ENCODE peak calls at places on chromosomes 3 and 15, in five cellular contexts. U is brain microvascular endothelial cell, Z is cardiac fibroblast, D is IMR-90, V is fibroblast of lung. B is an unnamed sample.
A peak's percentile ranks its signal among the peaks of the same experiment; 100 is the strongest.

GRCh38 chr3:43394071-43394501 is 107.7 kb downstream of the SNRK start:
- DNase-seq in D (peak; percentile 44), U (peak; percentile 71), Z (peak; percentile 93), V (peak; percentile 47), B (peak; percentile 11)

GRCh38 chr3:17065881-17066280 is 181.1 kb downstream of the PLCL2 start:
- DNase-seq in V (no peak), U (peak; percentile 57), D (no peak), Z (no peak), B (no peak)

GRCh38 chr15:68654786-68655560 is 76.2 kb downstream of the CORO2B start:
- DNase-seq in U (no peak), Z (no peak), D (no peak), V (no peak), B (no peak)

GRCh38 chr15:74540761-74541493 is at the start of gene ARID3B:
- DNase-seq in V (peak; percentile 96), Z (peak; percentile 98), U (peak; percentile 98), D (peak; percentile 98), B (peak; percentile 90)

GRCh38 chr3:39196671-39197446 is 4.5 kb upstream of the XIRP1 start:
- DNase-seq in Z (no peak), D (peak; percentile 7), U (no peak), V (no peak), B (no peak)

GRCh38 chr3:54891540-54891897 is 36.3 kb downstream of the LRTM1 start:
- DNase-seq in U (peak; percentile 83), Z (peak; percentile 95), V (peak; percentile 95), D (peak; percentile 97), B (peak; percentile 82)

GRCh38 chr15:58770519-58770856 is 614 bp upstream of the MINDY2 start:
- DNase-seq in U (peak; percentile 85), D (peak; percentile 84), V (peak; percentile 84), Z (peak; percentile 89), B (peak; percentile 63)

GRCh38 chr3:133915685-133916639 is 20.3 kb upstream of the RAB6B start:
- DNase-seq in D (no peak), Z (peak; percentile 28), V (no peak), U (peak; percentile 40), B (no peak)

GRCh38 chr15:74240002-74240568 is 4.0 kb downstream of the CCDC33 start:
- DNase-seq in Z (peak; percentile 95), V (peak; percentile 59), D (peak; percentile 35), U (peak; percentile 57), B (peak; percentile 88)

GRCh38 chr15:38253448-38253847 is 812 bp downstream of the SPRED1 start:
- DNase-seq in U (peak; percentile 64), D (peak; percentile 75), Z (peak; percentile 71), V (peak; percentile 71), B (peak; percentile 83)

GRCh38 chr3:50324351-50325144 is 2.0 kb upstream of the HYAL2 start:
- DNase-seq in U (peak; percentile 72), Z (peak; percentile 72), V (peak; percentile 66), D (peak; percentile 61), B (no peak)

GRCh38 chr3:30982676-30983075 is 88.2 kb upstream of the GADL1 start:
- DNase-seq in D (no peak), Z (no peak), U (no peak), V (no peak), B (no peak)

GRCh38 chr15:57731543-57732103 is 25.1 kb downstream of the POLR2M start:
- DNase-seq in V (no peak), D (no peak), Z (no peak), U (no peak), B (no peak)

GRCh38 chr3:41131224-41131623 is 68.1 kb upstream of the CTNNB1 start:
- DNase-seq in V (no peak), D (no peak), U (peak; percentile 85), Z (no peak), B (no peak)

GRCh38 chr15:49860101-49860500 is 239.3 kb downstream of the DTWD1 start:
- DNase-seq in D (peak; percentile 87), V (peak; percentile 59), Z (peak; percentile 48), U (no peak), B (no peak)

GRCh38 chr15:38072007-38072506 is 137.6 kb downstream of the TMCO5A start:
- DNase-seq in U (no peak), Z (no peak), V (no peak), D (no peak), B (no peak)

GRCh38 chr3:101778385-101779046 is 495 bp upstream of the NXPE3 start:
- DNase-seq in Z (no peak), D (no peak), V (no peak), U (no peak), B (no peak)

GRCh38 chr3:101781166-101781565 is 2.2 kb downstream of the NXPE3 start:
- DNase-seq in U (no peak), D (no peak), V (peak; percentile 18), Z (peak; percentile 17), B (no peak)

GRCh38 chr3:101779047-101779807 is at the start of gene NXPE3:
- DNase-seq in D (peak; percentile 65), U (peak; percentile 76), Z (peak; percentile 81), V (peak; percentile 76), B (peak; percentile 27)

GRCh38 chr3:101780661-101781060 is 1.6 kb downstream of the NXPE3 start:
- DNase-seq in D (peak; percentile 91), U (peak; percentile 74), V (peak; percentile 89), Z (peak; percentile 80), B (peak; percentile 22)

GRCh38 chr3:101779808-101780366 is 876 bp downstream of the NXPE3 start:
- DNase-seq in V (peak; percentile 11), D (no peak), U (no peak), Z (peak; percentile 26), B (no peak)
- H3K4me3 ChIP-seq in V (peak overlapping the region; percentile 79), D (peak overlapping the region; percentile 91), U (peak overlapping the region; percentile 93), Z (peak overlapping the region; percentile 75), B (peak overlapping the region; percentile 83)

DNA sequence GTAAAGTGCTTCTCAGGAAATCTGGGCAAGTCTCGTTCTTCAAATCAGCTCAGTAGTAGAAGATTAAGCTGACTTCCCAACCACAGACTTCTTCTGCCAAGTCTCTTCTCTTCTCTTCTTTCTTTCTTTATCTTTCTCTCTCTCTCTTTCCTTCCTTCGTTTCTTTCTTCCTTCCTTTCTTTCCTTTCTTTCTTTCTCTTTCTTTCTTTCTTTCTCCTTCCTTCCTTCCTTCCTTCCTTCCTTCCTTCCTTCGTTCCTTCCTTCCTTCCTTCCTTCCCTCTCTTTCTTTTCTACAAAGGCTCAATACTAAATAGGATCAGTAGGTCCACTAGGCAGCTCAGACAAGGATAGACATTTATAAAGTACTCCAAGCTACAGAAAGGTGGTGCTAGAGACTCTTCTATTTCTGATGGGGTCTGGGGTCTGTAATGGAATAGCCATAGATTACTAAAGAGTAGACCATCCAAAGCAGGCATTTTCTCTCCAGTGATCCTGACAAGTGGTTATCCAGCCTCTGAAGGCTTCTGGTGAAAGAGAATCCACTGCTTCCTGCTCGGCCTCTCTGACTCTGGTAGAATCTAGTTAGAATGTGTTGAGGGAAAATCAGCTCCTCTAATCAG is 100.8 kb downstream of the TPRG1 start:
- DNase-seq in Z (peak; percentile 3), V (peak; percentile 5), U (no peak), D (no peak), B (no peak)
- TF ChIP-seq CTCF in Z (peak; percentile 32), V (peak; percentile 14), U (peak; percentile 49), D (no peak), B (peak; percentile 51)

GRCh38 chr3:153843994-153844393 is 277.2 kb upstream of the ARHGEF26 start:
- DNase-seq in Z (no peak), V (no peak), U (no peak), D (no peak), B (no peak)
- H3K4me3 ChIP-seq in Z (no peak overlapping the region), V (no peak overlapping the region), U (no peak overlapping the region), D (no peak overlapping the region), B (no peak overlapping the region)

GRCh38 chr15:85618956-85619491 is 175.7 kb downstream of the KLHL25 start:
- DNase-seq in D (peak; percentile 98), Z (peak; percentile 98), V (peak; percentile 98), U (peak; percentile 98), B (no peak)
- TF ChIP-seq CTCF in D (no peak), Z (no peak), V (no peak), U (no peak), B (no peak)

GRCh38 chr3:46509661-46510187 is 11.9 kb downstream of the RTP3 start:
- DNase-seq in D (no peak), V (no peak), Z (no peak), U (no peak), B (no peak)
- H3K4me3 ChIP-seq in D (no peak overlapping the region), V (no peak overlapping the region), Z (no peak overlapping the region), U (no peak overlapping the region), B (no peak overlapping the region)

B was measured in retinal pigment epithelial cell.